ENCODE peak calls at places on chromosomes 4 and X, in six cellular contexts. Q is frontal cortex; X is stimulated activated CD8-positive, alpha-beta memory T cell treated with anti-CD3 and anti-CD28 coated beads, Interleukin-15, amount 100 ng/mL, for 1 hour; V is stimulated activated CD4-positive, alpha-beta T cell treated with anti-CD3 and anti-CD28 coated beads, TNF-alpha, amount 100 ng/mL, for 1 hour; I is stomach; W is T-helper 1 cell. E is an unnamed sample.

GRCh38 chr4:133574248-133574647 is 425.2 kb downstream of the PCDH10 start:
- DNase-seq in W (no peak), I (no peak), X (no peak), Q (no peak), V (no peak), E (no peak)

GRCh38 chr4:46648088-46648744 is 258.3 kb upstream of the GABRA2 start:
- DNase-seq in W (no peak), Q (no peak), I (no peak), X (no peak), V (no peak), E (no peak)

GRCh38 chr4:122914292-122914904 is 8.0 kb downstream of the NUDT6 start:
- DNase-seq in W (no peak), Q (no peak), V (no peak), X (no peak), I (no peak), E (no peak)

GRCh38 chrX:19810809-19811208 is 76.6 kb downstream of the SH3KBP1 start:
- DNase-seq in V (no peak), X (no peak), I (no peak), Q (no peak), W (no peak), E (no peak)

GRCh38 chrX:17488036-17488435 is 113.0 kb downstream of the NHS start:
- DNase-seq in X (no peak), I (no peak), Q (no peak), W (no peak), V (no peak), E (no peak)

GRCh38 chr4:152328595-152328994 is 207.3 kb downstream of the FBXW7 start:
- DNase-seq in Q (no peak), I (no peak), X (no peak), W (no peak), V (no peak), E (no peak)

GRCh38 chrX:7190157-7190556 is 42.2 kb upstream of the PUDP start:
- DNase-seq in Q (no peak), V (no peak), I (no peak), X (no peak), W (no peak), E (no peak)

GRCh38 chr4:102825261-102826071 is 1.9 kb downstream of the UBE2D3 start:
- DNase-seq in I (no peak), X (no peak), Q (no peak), V (no peak), W (peak), E (no peak)

GRCh38 chr4:173494013-173494970 is 35.7 kb downstream of the HAND2 start:
- DNase-seq in Q (no peak), X (peak), W (peak), V (peak), I (peak), E (peak)

GRCh38 chrX:19627533-19627932 is 112.2 kb upstream of the MAP3K15 start:
- DNase-seq in I (no peak), V (no peak), Q (no peak), X (no peak), W (no peak), E (no peak)

GRCh38 chr4:41796545-41797210 is 48.2 kb upstream of the PHOX2B start:
- DNase-seq in X (no peak), I (no peak), W (no peak), V (no peak), Q (no peak), E (no peak)